ENCODE peak calls at places on chromosomes 12 and 14, in six cellular contexts. F is IMR-90, B is ovary, G is stomach, V is A549, N is esophagus squamous epithelium. E is an unnamed sample.

GRCh38 chr12:120651821-120652220 is 11.4 kb downstream of the CABP1 start:
- DNase-seq in F (peak), B (no peak), G (no peak), V (no peak), N (no peak), E (no peak)

GRCh38 chr12:121209221-121209620 is 708 bp upstream of the P2RX4 start:
- DNase-seq in F (no peak), B (no peak), G (no peak), V (no peak), N (no peak), E (no peak)

GRCh38 chr14:104971447-104972240 is 6.5 kb downstream of the AHNAK2 start:
- DNase-seq in F (no peak), B (peak), G (no peak), V (no peak), N (no peak), E (no peak)

GRCh38 chr12:53659609-53660008 is 16.3 kb downstream of the ATP5MC2 start:
- DNase-seq in F (peak), B (no peak), G (no peak), V (no peak), N (no peak), E (no peak)

GRCh38 chr14:100454437-100454836 is 131.3 kb downstream of the SLC25A47 start:
- DNase-seq in F (no peak), B (no peak), G (no peak), V (no peak), N (no peak), E (no peak)

GRCh38 chr12:3311027-3311402 is 180.0 kb upstream of the PRMT8 start:
- DNase-seq in F (no peak), B (no peak), G (peak), V (no peak), N (no peak), E (no peak)

GRCh38 chr12:113413488-113413939 is 8.7 kb upstream of the SDSL start:
- DNase-seq in F (peak), B (no peak), G (no peak), V (peak), N (no peak), E (peak)

GRCh38 chr12:120971299-120972180 is 6.8 kb upstream of the HNF1A start:
- DNase-seq in F (peak), B (no peak), G (no peak), V (peak), N (no peak), E (no peak)

GRCh38 chr14:50399251-50400032 is 2.8 kb upstream of the CDKL1 start:
- DNase-seq in F (peak), B (no peak), G (peak), V (peak), N (no peak), E (no peak)

GRCh38 chr14:36952702-36953101 is 219.7 kb downstream of the SLC25A21 start:
- DNase-seq in F (peak), B (no peak), G (no peak), V (peak), N (no peak), E (no peak)

GRCh38 chr14:105385322-105385637 is 13.1 kb upstream of the TEX22 start:
- DNase-seq in F (no peak), B (no peak), G (no peak), V (no peak), N (no peak), E (no peak)

GRCh38 chr12:15044461-15044860 is 71.6 kb downstream of the PDE6H start:
- DNase-seq in F (no peak), B (no peak), G (no peak), V (no peak), N (no peak), E (no peak)

GRCh38 chr12:64236549-64236948 is 14.5 kb upstream of the KICS2 start:
- DNase-seq in F (peak), B (no peak), G (no peak), V (no peak), N (no peak), E (no peak)

GRCh38 chr14:73753043-73753886 is 39.1 kb upstream of the PNMA1 start:
- DNase-seq in F (no peak), B (no peak), G (peak), V (no peak), N (no peak), E (peak)

GRCh38 chr14:78959674-78960264 is 789.6 kb downstream of the NRXN3 start:
- DNase-seq in F (peak), B (peak), G (peak), V (peak), N (no peak), E (peak)

GRCh38 chr14:28577711-28578131 is 188.9 kb upstream of the FOXG1 start:
- DNase-seq in F (no peak), B (no peak), G (no peak), V (no peak), N (no peak), E (no peak)

GRCh38 chr12:113712481-113712880 is 240.8 kb upstream of the LHX5 start:
- DNase-seq in F (no peak), B (no peak), G (no peak), V (no peak), N (no peak), E (no peak)

GRCh38 chr12:2013527-2014223 is 9.4 kb upstream of the DCP1B start:
- DNase-seq in F (peak), B (peak), G (peak), V (no peak), N (no peak), E (no peak)

GRCh38 chr12:69623970-69624369 is 13.3 kb upstream of the LRRC10 start:
- DNase-seq in F (peak), B (peak), G (peak), V (no peak), N (no peak), E (no peak)

GRCh38 chr12:109773384-109774011 is 59.7 kb downstream of the TRPV4 start:
- DNase-seq in F (no peak), B (peak), G (peak), V (no peak), N (no peak), E (peak)

GRCh38 chr12:28568083-28568482 is 377.8 kb downstream of the CCDC91 start:
- DNase-seq in F (peak), B (no peak), G (peak), V (peak), N (no peak), E (no peak)

GRCh38 chr12:62320054-62320453 is 59.9 kb downstream of the USP15 start:
- DNase-seq in F (no peak), B (no peak), G (no peak), V (no peak), N (no peak), E (no peak)
- TF ChIP-seq POLR2A in F (no peak), B (no peak), G (no peak), V (no peak), N (no peak), E (no peak)

GRCh38 chr12:46383654-46384450 is 11.3 kb upstream of the SLC38A2 start:
- DNase-seq in F (peak), B (peak), G (peak), V (no peak), N (peak), E (peak)

GRCh38 chr12:46380881-46381280 is 8.3 kb upstream of the SLC38A2 start:
- DNase-seq in F (no peak), B (no peak), G (no peak), V (no peak), N (no peak), E (no peak)

GRCh38 chr12:46384451-46385301 is 12.1 kb upstream of the SLC38A2 start:
- DNase-seq in F (no peak), B (no peak), G (no peak), V (no peak), N (no peak), E (no peak)

GRCh38 chr12:46382425-46382973 is 9.9 kb upstream of the SLC38A2 start:
- DNase-seq in F (no peak), B (no peak), G (no peak), V (no peak), N (no peak), E (peak)

GRCh38 chr12:46382974-46383653 is 10.5 kb upstream of the SLC38A2 start:
- DNase-seq in F (peak), B (peak), G (peak), V (peak), N (peak), E (peak)
- TF ChIP-seq CTCF in F (no peak), B (peak), G (peak), V (peak), N (peak), E (no peak)

DNA sequence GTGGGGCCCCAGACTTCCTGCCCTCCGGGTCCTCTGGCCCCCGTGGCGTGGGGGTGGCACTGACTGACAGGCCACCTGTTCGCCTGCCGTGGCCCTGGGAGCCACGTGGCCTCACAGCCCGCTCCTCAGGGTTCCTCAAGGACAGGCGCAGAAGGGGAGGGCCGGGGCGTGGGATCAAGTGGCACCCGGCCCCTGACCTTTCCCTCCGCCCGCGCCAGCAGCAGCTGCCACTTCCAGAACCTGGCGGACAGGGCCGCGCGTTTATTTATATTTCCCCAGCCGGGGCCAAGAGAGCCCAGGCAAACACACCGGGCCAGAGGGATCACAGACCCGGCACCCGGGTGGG is 92.6 kb downstream of the RFLNA start:
- DNase-seq in F (no peak), B (peak), G (peak), V (no peak), N (no peak), E (peak)
- H3K4me3 ChIP-seq in F (peak), B (peak), G (peak), V (peak), N (peak), E (peak)

GRCh38 chr14:70595443-70596185 is 4.8 kb downstream of the MED6 start:
- DNase-seq in F (peak), B (no peak), G (no peak), V (no peak), N (no peak), E (no peak)

GRCh38 chr14:70602254-70602653 is 1.8 kb upstream of the MED6 start:
- DNase-seq in F (no peak), B (no peak), G (no peak), V (no peak), N (no peak), E (no peak)

GRCh38 chr14:70601162-70601561 is 707 bp upstream of the MED6 start:
- DNase-seq in F (peak), B (no peak), G (no peak), V (no peak), N (no peak), E (no peak)

DNA sequence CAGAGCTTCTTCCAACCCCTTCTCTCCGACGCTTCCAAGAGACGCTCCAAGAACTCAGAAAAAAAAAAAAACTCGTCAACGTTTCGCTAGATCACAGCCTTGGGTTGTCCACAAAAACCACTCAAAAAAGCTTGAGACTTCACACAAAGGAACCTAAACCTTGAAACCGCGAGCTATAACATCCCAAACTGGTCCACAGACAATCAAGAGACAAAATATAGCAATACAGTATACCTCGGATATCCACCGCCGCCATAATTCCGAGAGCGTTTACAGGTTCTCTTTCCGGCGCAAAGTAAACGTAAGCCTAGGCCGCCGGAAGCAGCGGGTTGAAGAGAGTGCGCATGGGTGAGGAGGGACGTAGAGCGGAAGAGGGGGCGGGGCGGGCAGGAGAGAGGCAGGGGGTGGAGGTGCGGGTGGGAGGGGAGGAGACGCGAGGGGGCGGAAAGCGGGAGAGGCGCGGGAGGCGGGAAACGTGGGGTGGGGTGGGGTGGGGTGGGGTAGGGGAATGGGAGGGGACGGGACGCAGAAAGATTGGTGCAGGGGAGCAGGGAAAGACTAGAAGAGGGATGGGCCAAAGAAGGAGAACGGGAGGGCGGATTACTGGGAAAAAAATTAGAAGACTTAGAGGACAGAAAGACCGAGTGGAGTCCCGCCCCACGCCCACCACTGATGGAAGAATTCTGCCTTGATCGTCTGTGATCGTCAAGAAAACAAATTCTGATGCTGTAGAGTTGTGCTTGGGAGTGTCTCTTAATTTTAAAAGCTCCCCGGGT is at the start of gene MED6:
- DNase-seq in F (peak), B (peak), G (peak), V (peak), N (peak), E (peak)
- TF ChIP-seq POLR2A in F (peak), B (peak), G (no peak), V (peak), N (no peak), E (no peak)

DNA sequence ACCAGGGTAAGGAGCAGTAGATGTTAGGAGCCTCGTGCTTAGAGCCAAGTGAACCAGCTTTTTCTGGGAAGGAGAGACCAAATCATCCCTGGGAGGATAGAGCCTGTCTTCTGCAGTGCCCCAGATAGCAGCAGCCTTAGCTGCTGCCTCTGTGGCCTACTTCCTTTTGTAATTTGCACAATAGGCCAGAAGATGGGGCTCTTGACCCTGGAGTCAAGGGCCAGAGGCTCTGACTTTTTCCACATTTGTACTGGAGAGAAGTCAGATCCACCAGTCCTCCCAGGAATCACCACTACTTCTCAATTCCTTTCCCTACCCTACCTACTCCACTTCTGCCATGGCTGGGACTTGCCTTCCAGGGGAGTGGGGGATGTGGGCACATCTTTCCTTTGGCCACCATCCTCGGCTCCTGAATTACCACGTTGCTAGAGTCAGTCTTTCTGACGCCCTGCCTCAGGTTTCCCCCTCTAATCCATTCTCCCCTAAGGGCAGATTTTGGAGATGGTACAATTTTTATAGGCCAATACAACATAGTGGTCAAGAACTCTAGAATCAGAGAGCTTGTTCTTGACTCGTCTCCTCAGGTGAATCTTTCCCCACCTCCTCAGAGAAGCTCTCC is 3.3 kb upstream of the SLC4A8 start:
- DNase-seq in F (peak), B (peak), G (peak), V (peak), N (no peak), E (no peak)
- TF ChIP-seq CTCF in F (peak), B (peak), G (peak), V (peak), N (peak), E (peak)

GRCh38 chr14:75292016-75292646 is 13.5 kb downstream of the FOS start:
- DNase-seq in F (no peak), B (no peak), G (no peak), V (no peak), N (no peak), E (peak)

GRCh38 chr14:75289840-75290388 is 11.3 kb downstream of the FOS start:
- DNase-seq in F (no peak), B (no peak), G (no peak), V (no peak), N (no peak), E (no peak)

GRCh38 chr14:75291331-75291730 is 12.7 kb downstream of the FOS start:
- DNase-seq in F (no peak), B (no peak), G (no peak), V (no peak), N (no peak), E (no peak)

GRCh38 chr14:75292886-75293285 is 14.3 kb downstream of the FOS start:
- DNase-seq in F (no peak), B (no peak), G (no peak), V (no peak), N (no peak), E (no peak)

GRCh38 chr14:75290851-75291250 is 12.2 kb downstream of the FOS start:
- DNase-seq in F (no peak), B (no peak), G (no peak), V (no peak), N (no peak), E (no peak)
- H3K4me3 ChIP-seq in F (no peak), B (no peak), G (no peak), V (no peak), N (no peak), E (no peak)

GRCh38 chr14:93959239-93960107 is 16.9 kb downstream of the ASB2 start:
- DNase-seq in F (peak), B (no peak), G (peak), V (peak), N (peak), E (no peak)
- TF ChIP-seq POLR2A in F (peak), B (no peak), G (no peak), V (no peak), N (no peak), E (no peak)

E was measured in right lobe of liver.